ENCODE peak calls at places on chromosomes 11 and 22, in four cellular contexts. Z is prostate gland, O is suprapubic skin, B is HCT116. L is an unnamed sample.

GRCh38 chr11:130612291-130612802 is 163.9 kb downstream of the ADAMTS15 start:
- DNase-seq in O (no peak), Z (no peak), B (no peak), L (no peak)

GRCh38 chr22:23035557-23036277 is 34.6 kb upstream of the GNAZ start:
- DNase-seq in B (no peak), Z (no peak), O (no peak), L (no peak)

GRCh38 chr11:109112748-109113378 is 309.1 kb upstream of the C11orf87 start:
- DNase-seq in B (no peak), O (no peak), Z (no peak), L (no peak)

GRCh38 chr11:119091966-119092879 is 7.5 kb downstream of the HMBS start:
- DNase-seq in B (no peak), O (no peak), Z (no peak), L (no peak)

GRCh38 chr11:43547411-43547718 is 133.2 kb upstream of the HSD17B12 start:
- DNase-seq in B (no peak), O (no peak), Z (no peak), L (no peak)

GRCh38 chr11:107851704-107852315 is 6.8 kb downstream of the SLC35F2 start:
- DNase-seq in Z (no peak), O (peak; percentile 37), B (no peak), L (no peak)

GRCh38 chr11:11078344-11078743 is 220.5 kb upstream of the ZBED5 start:
- DNase-seq in O (no peak), B (no peak), Z (no peak), L (no peak)

GRCh38 chr11:129222158-129222557 is 30.0 kb upstream of the ARHGAP32 start:
- DNase-seq in Z (no peak), O (no peak), B (no peak), L (no peak)

GRCh38 chr11:118838905-118839553 is 44.7 kb upstream of the CXCR5 start:
- DNase-seq in B (no peak), O (no peak), Z (no peak), L (no peak)

GRCh38 chr11:78156081-78156844 is 16.8 kb upstream of the ALG8 start:
- DNase-seq in Z (no peak), O (no peak), B (no peak), L (no peak)

GRCh38 chr11:77195071-77195705 is 67.1 kb downstream of the MYO7A start:
- DNase-seq in O (no peak), B (no peak), Z (no peak), L (no peak)

GRCh38 chr11:66686100-66686785 is 8.6 kb upstream of the RBM4B start:
- DNase-seq in O (no peak), B (no peak), Z (peak; percentile 86), L (no peak)

GRCh38 chr11:43316451-43316850 is 4.7 kb downstream of the API5 start:
- DNase-seq in Z (no peak), B (no peak), O (no peak), L (no peak)

GRCh38 chr22:27997538-27997937 is 78.5 kb upstream of the PITPNB start:
- DNase-seq in B (no peak), O (no peak), Z (no peak), L (no peak)

GRCh38 chr22:27998511-27999410 is 79.7 kb upstream of the PITPNB start:
- DNase-seq in B (no peak), O (no peak), Z (no peak), L (no peak)

GRCh38 chr22:28001171-28001835 is 82.2 kb upstream of the PITPNB start:
- DNase-seq in Z (no peak), O (no peak), B (no peak), L (no peak)

GRCh38 chr22:28000361-28000760 is 81.3 kb upstream of the PITPNB start:
- DNase-seq in O (no peak), Z (no peak), B (no peak), L (no peak)

GRCh38 chr22:27999876-28000275 is 80.8 kb upstream of the PITPNB start:
- DNase-seq in B (no peak), Z (no peak), O (no peak), L (no peak)
- TF ChIP-seq POLR2A in B (no peak), Z (no peak), O (no peak), L (no peak)

DNA sequence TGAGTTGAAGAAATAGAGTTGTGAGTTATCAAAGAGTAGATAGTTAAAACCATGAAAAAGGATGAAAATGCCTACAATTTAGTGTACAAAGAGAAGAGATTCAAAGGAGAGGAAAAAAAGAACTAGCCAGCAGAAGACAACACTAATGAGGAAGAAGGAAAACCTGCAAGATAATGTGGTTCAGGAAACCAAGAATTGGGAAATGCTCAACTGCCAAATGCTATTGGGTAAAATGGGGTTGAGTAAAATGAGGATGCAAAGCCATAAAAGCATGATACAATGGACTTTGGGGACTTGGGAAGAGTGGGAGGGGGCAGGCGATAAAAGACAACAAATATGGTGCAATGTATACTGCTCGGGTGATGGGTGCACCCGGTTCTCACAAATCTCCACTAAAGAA is 7.6 kb upstream of the OR52K2 start:
- DNase-seq in O (no peak), Z (no peak), B (no peak), L (no peak)
- TF ChIP-seq POLR2AphosphoS5 in O (no peak), Z (no peak), B (no peak), L (no peak)

DNA sequence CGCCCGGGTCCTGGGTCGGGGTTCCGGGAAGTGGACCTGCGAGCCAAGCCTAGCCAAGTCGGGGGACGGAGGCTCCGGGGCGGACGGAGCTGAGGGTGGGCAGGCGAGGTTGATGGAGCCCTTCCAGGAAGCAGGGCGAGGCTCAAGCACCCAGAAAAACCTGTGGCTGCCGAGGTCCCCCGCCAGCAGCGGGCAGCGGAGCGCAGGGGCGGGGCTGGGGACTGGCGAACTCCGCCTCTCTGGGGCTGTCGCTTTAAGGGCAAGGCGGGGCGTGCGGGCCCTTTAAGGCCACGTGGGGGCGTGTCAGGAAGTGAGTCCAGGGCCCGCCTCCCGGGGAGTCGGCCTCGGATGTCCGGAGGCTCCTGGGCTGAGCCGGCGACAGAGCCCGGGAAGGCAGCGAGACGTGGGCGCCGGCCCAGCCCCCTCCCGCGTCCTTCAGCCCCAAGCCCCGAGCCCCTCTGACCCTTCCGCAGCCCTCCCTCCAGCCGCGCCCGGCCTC is at the start of gene SLC35C1:
- DNase-seq in Z (peak; percentile 97), O (peak; percentile 98), B (peak; percentile 86), L (peak; percentile 97)
- TF ChIP-seq POLR2A in Z (peak; percentile 98), O (no peak), B (peak; percentile 60), L (peak; percentile 81)

GRCh38 chr22:25405854-25406509 is 158.5 kb upstream of the GRK3 start:
- DNase-seq in B (no peak), O (no peak), Z (no peak), L (no peak)

GRCh38 chr22:25406510-25407210 is 157.8 kb upstream of the GRK3 start:
- DNase-seq in O (no peak), Z (no peak), B (no peak), L (no peak)

GRCh38 chr22:25404556-25404922 is 159.9 kb upstream of the GRK3 start:
- DNase-seq in Z (no peak), B (no peak), O (no peak), L (no peak)

GRCh38 chr22:25403752-25404471 is 160.6 kb upstream of the GRK3 start:
- DNase-seq in O (no peak), Z (no peak), B (no peak), L (no peak)

GRCh38 chr22:25404923-25405853 is 159.3 kb upstream of the GRK3 start:
- DNase-seq in Z (peak; percentile 73), B (no peak), O (no peak), L (peak; percentile 84)
- TF ChIP-seq POLR2AphosphoS5 in Z (peak; percentile 47), B (peak; percentile 60), O (no peak), L (no peak)

GRCh38 chr11:8690374-8691342 is 8.1 kb downstream of the RPL27A start:
- DNase-seq in B (no peak), O (peak; percentile 59), Z (no peak), L (no peak)
- TF ChIP-seq POLR2A in B (no peak), O (no peak), Z (no peak), L (no peak)